ENCODE peak calls at places on chromosomes 12 and 14, in six cellular contexts. F is OCI-LY7; O is ecto neural progenitor cell; B is CD8-positive, alpha-beta memory T cell; D is A549; G is GM04503. Y is an unnamed sample.

GRCh38 chr12:98439471-98440164 is 75.8 kb upstream of the TMPO start:
- DNase-seq in F (no peak), O (no peak), B (no peak), D (no peak), G (no peak), Y (no peak)

GRCh38 chr12:120262852-120263724 is 2.4 kb downstream of the PXN start:
- DNase-seq in F (no peak), O (no peak), B (no peak), D (no peak), G (no peak), Y (no peak)

GRCh38 chr14:64942531-64943111 is at the start of gene GPX2:
- DNase-seq in F (no peak), O (no peak), B (no peak), D (peak; percentile 47), G (no peak), Y (no peak)

GRCh38 chr12:75526655-75527511 is 15.5 kb upstream of the KRR1 start:
- DNase-seq in F (peak; percentile 86), O (no peak), B (no peak), D (peak; percentile 48), G (no peak), Y (no peak)

GRCh38 chr14:92503756-92504491 is 9.7 kb upstream of the RIN3 start:
- DNase-seq in F (no peak), O (no peak), B (no peak), D (peak; percentile 96), G (peak; percentile 77), Y (no peak)

GRCh38 chr12:124053855-124054254 is 80.8 kb downstream of the ZNF664 start:
- DNase-seq in F (peak; percentile 6), O (peak; percentile 69), B (no peak), D (peak; percentile 44), G (no peak), Y (no peak)

GRCh38 chr12:86015026-86015425 is 140.9 kb downstream of the NTS start:
- DNase-seq in F (no peak), O (no peak), B (no peak), D (no peak), G (no peak), Y (no peak)

GRCh38 chr12:10174986-10175614 is 3.2 kb upstream of the OLR1 start:
- DNase-seq in F (no peak), O (no peak), B (no peak), D (no peak), G (no peak), Y (no peak)

GRCh38 chr12:56634837-56635538 is 4.9 kb upstream of the BAZ2A start:
- DNase-seq in F (peak; percentile 85), O (peak; percentile 85), B (peak; percentile 62), D (peak; percentile 98), G (peak; percentile 56), Y (peak; percentile 49)

GRCh38 chr12:32988982-32989381 is 92.4 kb upstream of the PKP2 start:
- DNase-seq in F (no peak), O (no peak), B (no peak), D (no peak), G (no peak), Y (no peak)

GRCh38 chr14:97458302-97459137 is 661.3 kb downstream of the VRK1 start:
- DNase-seq in F (no peak), O (peak; percentile 60), B (peak; percentile 86), D (no peak), G (no peak), Y (peak; percentile 84)

GRCh38 chr12:19575307-19576243 is 136.3 kb downstream of the AEBP2 start:
- DNase-seq in F (no peak), O (no peak), B (no peak), D (no peak), G (peak; percentile 27), Y (no peak)

GRCh38 chr12:90065301-90065801 is 356.7 kb upstream of the ATP2B1 start:
- DNase-seq in F (no peak), O (no peak), B (no peak), D (no peak), G (no peak), Y (no peak)

GRCh38 chr14:51521764-51522163 is 129.9 kb upstream of the FRMD6 start:
- DNase-seq in F (no peak), O (no peak), B (no peak), D (no peak), G (peak; percentile 54), Y (no peak)

GRCh38 chr12:32273712-32274111 is 125.6 kb upstream of the FGD4 start:
- DNase-seq in F (peak; percentile 92), O (peak; percentile 68), B (peak; percentile 67), D (no peak), G (no peak), Y (peak; percentile 71)

GRCh38 chr14:62244221-62244620 is 482.0 kb downstream of the SNAPC1 start:
- DNase-seq in F (no peak), O (no peak), B (no peak), D (no peak), G (no peak), Y (no peak)

GRCh38 chr14:94867931-94868597 is 98.2 kb upstream of the GSC start:
- DNase-seq in F (no peak), O (no peak), B (no peak), D (no peak), G (no peak), Y (no peak)

GRCh38 chr12:43282106-43282505 is 269.9 kb downstream of the ADAMTS20 start:
- DNase-seq in F (no peak), O (no peak), B (no peak), D (no peak), G (no peak), Y (no peak)

GRCh38 chr12:77388611-77389265 is 323.4 kb upstream of the E2F7 start:
- DNase-seq in F (no peak), O (no peak), B (no peak), D (no peak), G (no peak), Y (no peak)

GRCh38 chr12:84764006-84764405 is 148.6 kb downstream of the SLC6A15 start:
- DNase-seq in F (no peak), O (no peak), B (no peak), D (no peak), G (no peak), Y (no peak)

GRCh38 chr12:81206425-81206824 is 128.5 kb downstream of the ACSS3 start:
- DNase-seq in F (no peak), O (no peak), B (no peak), D (no peak), G (no peak), Y (no peak)

GRCh38 chr14:36773136-36773540 is 111.5 kb downstream of the PAX9 start:
- DNase-seq in F (no peak), O (no peak), B (no peak), D (peak; percentile 44), G (no peak), Y (no peak)

GRCh38 chr14:33073023-33073422 is 134.3 kb downstream of the NPAS3 start:
- DNase-seq in F (no peak), O (no peak), B (no peak), D (no peak), G (no peak), Y (no peak)